ENCODE peak calls at places on chromosomes 4 and X, in six cellular contexts. O is ovary, A is uterus, W is psoas muscle, T is dorsolateral prefrontal cortex, P is ascending aorta. H is an unnamed sample.

GRCh38 chr4:45693746-45694145 is 430.1 kb downstream of the GABRG1 start:
- DNase-seq in W (no peak), P (no peak), T (no peak), O (no peak), A (no peak), H (no peak)

GRCh38 chr4:6855692-6856297 is 53.8 kb upstream of the TBC1D14 start:
- DNase-seq in T (no peak), W (no peak), O (no peak), P (no peak), A (no peak), H (no peak)

GRCh38 chrX:129593137-129593536 is 53.1 kb downstream of the OCRL start:
- DNase-seq in W (no peak), O (no peak), A (no peak), T (no peak), P (no peak), H (no peak)

GRCh38 chrX:110123331-110123782 is 120.4 kb downstream of the TMEM164 start:
- DNase-seq in A (no peak), O (no peak), W (no peak), P (no peak), T (no peak), H (no peak)

GRCh38 chr4:164931551-164932324 is 45.7 kb downstream of the TRIM61 start:
- DNase-seq in P (no peak), A (no peak), W (no peak), T (no peak), O (no peak), H (no peak)

GRCh38 chrX:119667111-119667928 is 25.6 kb downstream of the SEPTIN6 start:
- DNase-seq in T (no peak), A (peak), O (no peak), P (no peak), W (no peak), H (no peak)

GRCh38 chr4:17812125-17812524 is 1.3 kb downstream of the NCAPG start:
- DNase-seq in W (no peak), A (no peak), T (no peak), P (no peak), O (no peak), H (no peak)

GRCh38 chr4:5751918-5752802 is 41.2 kb downstream of the EVC start:
- DNase-seq in W (no peak), A (no peak), T (no peak), O (no peak), P (peak), H (no peak)

GRCh38 chrX:24380273-24381036 is 20.0 kb downstream of the SUPT20HL1 start:
- DNase-seq in A (no peak), T (no peak), P (no peak), O (no peak), W (no peak), H (no peak)

GRCh38 chrX:108199691-108200090 is 108.1 kb downstream of the ATG4A start:
- DNase-seq in P (no peak), W (no peak), T (no peak), A (peak), O (no peak), H (no peak)

GRCh38 chr4:138639018-138639876 is 376.3 kb upstream of the NOCT start:
- DNase-seq in T (no peak), A (no peak), W (no peak), P (no peak), O (no peak), H (no peak)

GRCh38 chr4:77617203-77617602 is 11.6 kb downstream of the CXCL13 start:
- DNase-seq in A (no peak), P (no peak), W (no peak), O (no peak), T (no peak), H (no peak)

GRCh38 chr4:185520119-185520518 is 15.2 kb downstream of the PDLIM3 start:
- DNase-seq in A (no peak), O (no peak), W (no peak), T (no peak), P (peak), H (no peak)

GRCh38 chr4:185991750-185992149 is 77.2 kb upstream of the TLR3 start:
- DNase-seq in P (no peak), W (no peak), O (no peak), A (no peak), T (no peak), H (no peak)

GRCh38 chr4:31620476-31620875 is 900.3 kb downstream of the PCDH7 start:
- DNase-seq in W (no peak), A (no peak), O (no peak), T (no peak), P (no peak), H (no peak)

GRCh38 chr4:76948441-76949292 is 885 bp upstream of the SEPTIN11 start:
- DNase-seq in A (peak), W (peak), P (peak), T (peak), O (peak), H (peak)

GRCh38 chr4:3376266-3376665 is 65.5 kb upstream of the HGFAC start:
- DNase-seq in P (no peak), T (no peak), O (no peak), W (no peak), A (no peak), H (no peak)

GRCh38 chr4:186660403-186660802 is 63.3 kb downstream of the FAT1 start:
- DNase-seq in P (no peak), A (no peak), W (no peak), O (no peak), T (no peak), H (no peak)

GRCh38 chr4:98784947-98785693 is 126.7 kb upstream of the TSPAN5 start:
- DNase-seq in O (no peak), A (no peak), W (no peak), T (no peak), P (no peak), H (no peak)

GRCh38 chrX:30865020-30865419 is 24.0 kb downstream of the TAB3 start:
- DNase-seq in T (no peak), W (no peak), O (no peak), A (no peak), P (no peak), H (no peak)

GRCh38 chr4:48985976-48986653 is at the start of gene CWH43:
- DNase-seq in A (no peak), O (no peak), P (no peak), T (no peak), W (no peak), H (no peak)
- H3K4me3 ChIP-seq in A (no peak), O (peak), P (peak), T (peak), W (peak), H (peak)

GRCh38 chr4:159282944-159283343 is 180.1 kb downstream of the RAPGEF2 start:
- DNase-seq in T (no peak), W (no peak), P (no peak), O (no peak), A (no peak), H (no peak)
- H3K27ac ChIP-seq in T (peak), W (no peak), P (no peak), O (no peak), A (no peak), H (no peak)

GRCh38 chr4:123806057-123806456 is 409.5 kb downstream of the SPRY1 start:
- DNase-seq in A (no peak), W (no peak), O (no peak), T (no peak), P (no peak), H (no peak)
- TF ChIP-seq CTCF in A (no peak), W (no peak), O (no peak), T (no peak), P (no peak), H (no peak)

GRCh38 chr4:102342404-102343074 is 2.7 kb downstream of the SLC39A8 start:
- DNase-seq in O (no peak), T (no peak), P (no peak), A (no peak), W (no peak), H (no peak)
- H3K4me3 ChIP-seq in O (no peak), T (no peak), P (no peak), A (no peak), W (no peak), H (no peak)

DNA sequence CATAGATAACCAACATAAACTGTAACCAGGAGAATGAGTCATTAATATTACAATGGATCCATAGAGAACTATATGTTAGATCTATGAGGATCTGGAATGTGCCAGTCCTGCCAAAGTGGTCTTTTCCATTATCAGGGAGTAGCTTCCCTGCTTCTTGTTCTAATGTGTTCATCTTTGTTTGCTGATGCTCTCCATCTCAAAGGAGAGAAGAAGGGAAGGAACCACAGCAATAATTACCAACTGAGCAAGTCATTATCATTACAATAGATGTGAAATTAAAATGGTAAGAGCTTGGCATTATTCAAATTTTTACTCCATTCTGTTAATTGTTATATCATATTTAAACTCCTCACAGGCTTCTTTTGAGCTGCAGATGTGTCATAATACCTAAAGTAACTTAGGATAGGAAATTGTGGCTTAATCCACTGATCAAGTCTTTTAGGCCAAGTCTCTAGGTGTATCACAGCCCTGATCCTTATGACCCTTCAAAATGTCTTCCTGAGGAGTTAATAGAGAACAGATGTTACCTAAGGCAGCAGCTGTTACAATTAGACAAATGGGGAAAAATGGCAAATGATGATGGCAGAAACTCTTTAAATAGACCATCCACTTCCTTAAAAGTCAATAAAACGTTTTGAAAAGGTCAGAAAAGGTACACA is 1492.6 kb upstream of the IGFBP7 start:
- DNase-seq in P (no peak), O (no peak), T (no peak), W (no peak), A (no peak), H (no peak)
- H3K27ac ChIP-seq in P (no peak), O (no peak), T (no peak), W (no peak), A (no peak), H (no peak)

DNA sequence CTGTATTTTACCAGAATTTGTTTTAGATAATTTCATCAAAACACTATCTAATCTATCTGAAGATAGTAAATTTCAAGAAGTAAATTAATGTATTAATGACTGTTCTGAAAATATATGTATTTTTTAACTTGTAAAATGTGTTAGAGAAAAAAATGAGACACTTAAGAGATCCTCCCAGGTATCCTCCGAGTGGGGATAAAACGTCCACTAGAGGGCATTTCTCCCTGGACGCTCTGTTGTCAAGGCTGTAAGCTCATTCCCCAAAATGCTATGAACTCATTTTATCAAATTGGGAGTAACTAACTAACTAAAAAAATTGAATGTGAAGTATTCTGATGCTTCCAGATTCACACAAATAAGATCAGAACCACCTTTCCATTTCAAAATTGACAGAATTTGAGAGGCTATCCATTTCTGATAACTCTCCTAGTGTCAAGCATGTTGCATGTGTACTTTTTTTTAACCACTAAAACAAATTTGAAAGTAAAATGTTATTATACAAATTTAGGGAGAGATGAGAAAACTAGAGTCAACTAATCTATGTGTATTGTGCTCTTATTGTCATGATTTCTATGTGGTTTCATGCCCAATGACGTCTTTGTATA is 337.3 kb upstream of the HS3ST1 start:
- DNase-seq in A (no peak), W (no peak), P (no peak), O (no peak), T (no peak), H (no peak)
- TF ChIP-seq CTCF in A (peak), W (peak), P (peak), O (no peak), T (peak), H (peak)

GRCh38 chrX:50643525-50644137 is 170.4 kb downstream of the SHROOM4 start:
- DNase-seq in O (no peak), A (peak), P (no peak), T (no peak), W (no peak), H (no peak)
- H3K4me3 ChIP-seq in O (no peak), A (no peak), P (no peak), T (no peak), W (peak), H (no peak)

GRCh38 chrX:155434906-155435743 is 23.3 kb downstream of the F8A3 start:
- DNase-seq in T (no peak), W (peak), P (no peak), A (no peak), O (no peak), H (no peak)

GRCh38 chrX:155441097-155441496 is 17.3 kb downstream of the F8A3 start:
- DNase-seq in T (no peak), P (no peak), A (no peak), O (no peak), W (no peak), H (no peak)

DNA sequence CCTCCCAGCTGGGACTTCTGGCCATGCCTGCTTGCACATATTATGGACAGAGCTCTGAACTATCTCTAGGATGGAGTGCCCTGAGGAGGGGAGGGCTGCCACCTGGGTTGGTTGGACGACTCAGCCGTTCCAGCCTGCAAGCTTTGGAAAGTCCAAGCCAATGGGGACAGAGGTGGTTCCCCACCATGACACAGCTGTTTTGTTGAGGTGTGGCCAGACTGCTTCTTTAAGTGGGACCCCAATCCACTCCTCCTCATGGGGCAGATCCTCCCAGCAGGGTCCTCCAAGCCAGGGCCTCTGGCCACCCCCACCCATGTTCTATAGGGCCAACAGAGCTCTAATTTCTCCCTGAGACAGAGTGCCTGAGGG is 22.7 kb downstream of the F8A3 start:
- DNase-seq in P (no peak), O (no peak), W (no peak), A (no peak), T (no peak), H (no peak)
- H3K27ac ChIP-seq in P (no peak), O (no peak), W (no peak), A (no peak), T (no peak), H (no peak)

H was measured in pancreas.